ENCODE peak calls at places on chromosome 6, in five cellular contexts. X is HepG2, C is SK-N-SH, M is GM12878, H is K562. U is an unnamed sample.

GRCh38 chr6:149043476-149044130 is 273.9 kb upstream of the TAB2 start:
- DNase-seq in X (peak; percentile 36), C (peak; percentile 65), M (no peak), H (peak; percentile 78), U (peak; percentile 45)

GRCh38 chr6:90249458-90249857 is 47.2 kb downstream of the BACH2 start:
- DNase-seq in X (no peak), C (no peak), M (no peak), H (no peak), U (no peak)

GRCh38 chr6:155126727-155127439 is 131.8 kb downstream of the TIAM2 start:
- DNase-seq in X (peak; percentile 93), C (no peak), M (no peak), H (peak; percentile 35), U (peak; percentile 93)

GRCh38 chr6:148524976-148525375 is 182.3 kb downstream of the SASH1 start:
- DNase-seq in X (no peak), C (no peak), M (no peak), H (no peak), U (no peak)

GRCh38 chr6:152348116-152348515 is 289.0 kb downstream of the SYNE1 start:
- DNase-seq in X (no peak), C (no peak), M (no peak), H (no peak), U (no peak)

GRCh38 chr6:112396221-112396620 is 49.1 kb downstream of the RFPL4B start:
- DNase-seq in X (no peak), C (no peak), M (no peak), H (no peak), U (no peak)

GRCh38 chr6:9437836-9438235 is 977.0 kb downstream of the TFAP2A start:
- DNase-seq in X (no peak), C (no peak), M (no peak), H (no peak), U (no peak)

GRCh38 chr6:41571066-41571780 is 25.0 kb downstream of the FOXP4 start:
- DNase-seq in X (no peak), C (no peak), M (no peak), H (no peak), U (no peak)

GRCh38 chr6:110341671-110342304 is 16.4 kb downstream of the METTL24 start:
- DNase-seq in X (peak; percentile 55), C (peak; percentile 66), M (no peak), H (peak; percentile 43), U (peak; percentile 15)

GRCh38 chr6:139981810-139982550 is 607.5 kb upstream of the CITED2 start:
- DNase-seq in X (no peak), C (no peak), M (no peak), H (peak; percentile 47), U (peak; percentile 24)

GRCh38 chr6:45378324-45378926 is 691 bp upstream of the SUPT3H start:
- DNase-seq in X (no peak), C (peak; percentile 58), M (no peak), H (no peak), U (no peak)

GRCh38 chr6:40039042-40039441 is 104.8 kb upstream of the MOCS1 start:
- DNase-seq in X (no peak), C (no peak), M (no peak), H (no peak), U (no peak)

GRCh38 chr6:82875573-82876185 is 190.0 kb downstream of the UBE3D start:
- DNase-seq in X (no peak), C (no peak), M (no peak), H (peak; percentile 29), U (peak; percentile 85)

GRCh38 chr6:30129270-30129669 is 6.7 kb upstream of the TRIM40 start:
- DNase-seq in X (no peak), C (no peak), M (no peak), H (no peak), U (no peak)

GRCh38 chr6:73656501-73657145 is 2.8 kb upstream of the SLC17A5 start:
- DNase-seq in X (no peak), C (no peak), M (no peak), H (no peak), U (no peak)

GRCh38 chr6:12232339-12232738 is 57.8 kb upstream of the EDN1 start:
- DNase-seq in X (no peak), C (no peak), M (peak; percentile 21), H (no peak), U (no peak)

GRCh38 chr6:13674533-13675190 is 37.0 kb downstream of the RANBP9 start:
- DNase-seq in X (no peak), C (no peak), M (no peak), H (peak; percentile 83), U (no peak)

GRCh38 chr6:46221221-46221793 is 50.5 kb upstream of the ENPP5 start:
- DNase-seq in X (peak; percentile 26), C (no peak), M (peak; percentile 48), H (peak; percentile 38), U (peak; percentile 18)

GRCh38 chr6:150297327-150298028 is 71.3 kb upstream of the IYD start:
- DNase-seq in X (no peak), C (no peak), M (no peak), H (peak; percentile 68), U (no peak)

GRCh38 chr6:53112404-53112803 is 36.2 kb downstream of the GCM1 start:
- DNase-seq in X (peak; percentile 85), C (no peak), M (no peak), H (no peak), U (no peak)

GRCh38 chr6:38400101-38400500 is 239.6 kb downstream of the BTBD9 start:
- DNase-seq in X (no peak), C (no peak), M (no peak), H (no peak), U (no peak)

DNA sequence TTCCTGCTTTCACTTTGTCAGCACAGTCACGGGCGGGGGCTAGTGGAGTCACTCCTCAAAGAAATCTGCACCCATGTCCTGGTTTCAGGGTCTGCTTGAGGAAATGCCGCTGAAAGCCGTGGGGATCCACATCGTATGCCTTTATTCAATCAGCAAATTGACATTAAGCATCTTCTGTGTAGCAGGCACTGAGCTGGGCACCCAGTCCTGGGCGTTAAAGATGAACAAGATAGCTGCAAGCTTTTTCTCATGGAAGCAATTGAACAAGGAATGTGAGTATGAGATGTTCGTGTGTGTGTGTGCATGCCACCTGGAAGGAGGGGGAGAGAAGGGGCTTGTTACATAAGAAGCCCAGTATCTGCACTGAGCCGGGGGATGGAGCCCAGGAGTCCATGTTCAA is 243.9 kb downstream of the SMOC2 start:
- DNase-seq in X (no peak), C (no peak), M (no peak), H (no peak), U (no peak)
- TF ChIP-seq ZBTB33 in X (no peak), C (no peak), M (no peak), H (no peak), U (no peak)

GRCh38 chr6:77463881-77464867 is 883 bp upstream of the HTR1B start:
- DNase-seq in X (no peak), C (no peak), M (no peak), H (no peak), U (no peak)
- TF ChIP-seq RAD21 in X (no peak), C (no peak), M (no peak), H (no peak), U (no peak)

DNA sequence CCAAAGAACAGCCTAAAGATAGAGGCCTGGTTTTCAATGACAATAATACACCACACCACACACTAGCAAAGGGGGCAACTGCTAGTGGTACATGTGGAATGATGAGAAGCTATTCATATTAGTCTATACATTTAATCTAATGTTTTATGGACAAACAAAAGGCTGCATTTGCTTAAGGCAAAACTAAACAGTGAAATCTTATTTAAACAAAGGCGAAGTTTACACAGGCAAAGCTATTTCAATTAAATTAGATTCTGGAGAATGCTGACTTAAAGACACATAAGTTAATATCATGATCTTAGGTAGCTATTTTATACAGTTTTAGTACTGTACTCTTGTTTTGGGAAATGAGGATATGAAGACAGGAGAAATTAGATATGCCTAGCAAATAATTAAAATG is 53.9 kb upstream of the SIM1 start:
- DNase-seq in X (no peak), C (no peak), M (no peak), H (no peak), U (no peak)
- TF ChIP-seq ZBTB33 in X (no peak), C (no peak), M (no peak), H (no peak), U (no peak)

DNA sequence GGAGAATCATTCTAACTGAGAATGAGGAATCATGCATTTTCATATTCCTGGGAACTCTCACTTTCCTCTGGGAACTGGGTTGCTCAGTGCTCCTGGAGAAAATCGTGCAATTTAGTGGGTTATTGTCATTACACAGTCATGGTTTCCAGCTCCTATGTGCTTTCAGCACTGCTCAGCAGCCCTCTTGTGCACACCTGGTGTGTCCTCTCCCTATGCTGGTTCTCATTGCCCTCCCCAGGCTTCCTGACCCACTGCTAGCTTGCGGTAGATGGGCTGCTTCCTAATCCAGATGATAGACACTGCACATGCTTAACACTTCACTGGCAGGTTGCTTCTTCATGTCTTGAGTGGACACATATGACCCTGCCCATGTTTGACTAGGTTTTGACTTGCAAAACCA is 39.7 kb downstream of the TMEM200A start:
- DNase-seq in X (no peak), C (no peak), M (no peak), H (no peak), U (no peak)
- TF ChIP-seq RAD21 in X (no peak), C (no peak), M (no peak), H (no peak), U (no peak)

U was measured in HCT116.